ENCODE peak calls at places on chromosomes 13 and 19, in seven cellular contexts. One of them, this sample, is unnamed.

GRCh38 chr13:46160474-46161066 is 21.4 kb downstream of the LCP1 start:
- DNase-seq in cardiac muscle cell: peak; percentile 45
- DNase-seq in naive thymus-derived CD4-positive, alpha-beta T cell: no peak
- DNase-seq in suprapubic skin: no peak
- DNase-seq in IMR-90: peak; percentile 54
- DNase-seq in neural progenitor cell: peak; percentile 53
- DNase-seq in psoas muscle: no peak
- DNase-seq in this sample: no peak

GRCh38 chr19:57406516-57407123 is 4.3 kb upstream of the ZNF17 start:
- DNase-seq in IMR-90: peak; percentile 45
- DNase-seq in naive thymus-derived CD4-positive, alpha-beta T cell: peak; percentile 37
- DNase-seq in cardiac muscle cell: peak; percentile 84
- DNase-seq in suprapubic skin: no peak
- DNase-seq in neural progenitor cell: peak; percentile 85
- DNase-seq in psoas muscle: peak; percentile 62
- DNase-seq in this sample: peak; percentile 45

GRCh38 chr19:40225440-40226305 is 816 bp downstream of the CCNP start:
- DNase-seq in psoas muscle: no peak
- DNase-seq in neural progenitor cell: no peak
- DNase-seq in cardiac muscle cell: no peak
- DNase-seq in IMR-90: peak; percentile 37
- DNase-seq in naive thymus-derived CD4-positive, alpha-beta T cell: no peak
- DNase-seq in suprapubic skin: no peak
- DNase-seq in this sample: no peak

GRCh38 chr13:98990701-98991100 is 12.8 kb upstream of the DOCK9 start:
- DNase-seq in neural progenitor cell: no peak
- DNase-seq in IMR-90: no peak
- DNase-seq in psoas muscle: no peak
- DNase-seq in naive thymus-derived CD4-positive, alpha-beta T cell: no peak
- DNase-seq in cardiac muscle cell: no peak
- DNase-seq in suprapubic skin: no peak
- DNase-seq in this sample: no peak

GRCh38 chr19:42197375-42197817 is 20.1 kb downstream of the DEDD2 start:
- DNase-seq in neural progenitor cell: no peak
- DNase-seq in cardiac muscle cell: no peak
- DNase-seq in IMR-90: no peak
- DNase-seq in psoas muscle: no peak
- DNase-seq in suprapubic skin: no peak
- DNase-seq in naive thymus-derived CD4-positive, alpha-beta T cell: no peak
- DNase-seq in this sample: no peak

GRCh38 chr13:45373116-45373606 is 32.2 kb upstream of the TPT1 start:
- DNase-seq in suprapubic skin: no peak
- DNase-seq in naive thymus-derived CD4-positive, alpha-beta T cell: no peak
- DNase-seq in IMR-90: no peak
- DNase-seq in psoas muscle: no peak
- DNase-seq in cardiac muscle cell: no peak
- DNase-seq in neural progenitor cell: no peak
- DNase-seq in this sample: no peak

GRCh38 chr13:39406688-39407087 is 196.3 kb downstream of the LHFPL6 start:
- DNase-seq in neural progenitor cell: no peak
- DNase-seq in suprapubic skin: no peak
- DNase-seq in IMR-90: no peak
- DNase-seq in cardiac muscle cell: no peak
- DNase-seq in psoas muscle: no peak
- DNase-seq in naive thymus-derived CD4-positive, alpha-beta T cell: no peak
- DNase-seq in this sample: no peak

GRCh38 chr13:97302611-97303010 is 80.5 kb downstream of the MBNL2 start:
- DNase-seq in cardiac muscle cell: no peak
- DNase-seq in neural progenitor cell: no peak
- DNase-seq in naive thymus-derived CD4-positive, alpha-beta T cell: no peak
- DNase-seq in suprapubic skin: no peak
- DNase-seq in IMR-90: no peak
- DNase-seq in psoas muscle: no peak
- DNase-seq in this sample: no peak

GRCh38 chr19:42076375-42076944 is 494 bp downstream of the ZNF574 start:
- DNase-seq in psoas muscle: peak; percentile 72
- DNase-seq in IMR-90: no peak
- DNase-seq in suprapubic skin: no peak
- DNase-seq in naive thymus-derived CD4-positive, alpha-beta T cell: no peak
- DNase-seq in neural progenitor cell: no peak
- DNase-seq in cardiac muscle cell: no peak
- DNase-seq in this sample: no peak

GRCh38 chr13:22220186-22221160 is 549.6 kb downstream of the FGF9 start:
- DNase-seq in cardiac muscle cell: no peak
- DNase-seq in psoas muscle: no peak
- DNase-seq in naive thymus-derived CD4-positive, alpha-beta T cell: no peak
- DNase-seq in suprapubic skin: no peak
- DNase-seq in neural progenitor cell: peak; percentile 73
- DNase-seq in IMR-90: no peak
- DNase-seq in this sample: no peak

GRCh38 chr19:2719910-2720776 is 1.0 kb downstream of the DIRAS1 start:
- DNase-seq in psoas muscle: no peak
- DNase-seq in naive thymus-derived CD4-positive, alpha-beta T cell: no peak
- DNase-seq in cardiac muscle cell: no peak
- DNase-seq in neural progenitor cell: peak; percentile 62
- DNase-seq in IMR-90: peak; percentile 40
- DNase-seq in suprapubic skin: no peak
- DNase-seq in this sample: peak; percentile 54
- H3K4me3 ChIP-seq in psoas muscle: peak overlapping the region; percentile 34
- H3K4me3 ChIP-seq in naive thymus-derived CD4-positive, alpha-beta T cell: no peak overlapping the region
- H3K4me3 ChIP-seq in cardiac muscle cell: peak overlapping the region; percentile 36
- H3K4me3 ChIP-seq in neural progenitor cell: peak overlapping the region; percentile 47
- H3K4me3 ChIP-seq in IMR-90: peak overlapping the region; percentile 52
- H3K4me3 ChIP-seq in suprapubic skin: peak overlapping the region; percentile 55
- H3K4me3 ChIP-seq in this sample: peak overlapping the region; percentile 54

GRCh38 chr19:15181394-15181793 is 19.4 kb downstream of the NOTCH3 start:
- DNase-seq in IMR-90: no peak
- DNase-seq in psoas muscle: no peak
- DNase-seq in cardiac muscle cell: no peak
- DNase-seq in neural progenitor cell: no peak
- DNase-seq in naive thymus-derived CD4-positive, alpha-beta T cell: no peak
- DNase-seq in suprapubic skin: no peak
- DNase-seq in this sample: no peak

GRCh38 chr19:15180451-15181390 is 20.1 kb downstream of the NOTCH3 start:
- DNase-seq in psoas muscle: peak; percentile 56
- DNase-seq in neural progenitor cell: peak; percentile 47
- DNase-seq in cardiac muscle cell: peak; percentile 43
- DNase-seq in IMR-90: no peak
- DNase-seq in suprapubic skin: no peak
- DNase-seq in naive thymus-derived CD4-positive, alpha-beta T cell: no peak
- DNase-seq in this sample: no peak

GRCh38 chr19:15177269-15178116 is 23.3 kb downstream of the NOTCH3 start:
- DNase-seq in suprapubic skin: no peak
- DNase-seq in naive thymus-derived CD4-positive, alpha-beta T cell: peak; percentile 88
- DNase-seq in cardiac muscle cell: peak; percentile 92
- DNase-seq in psoas muscle: peak; percentile 90
- DNase-seq in neural progenitor cell: peak; percentile 95
- DNase-seq in IMR-90: peak; percentile 64
- DNase-seq in this sample: peak; percentile 80

GRCh38 chr19:15175609-15176008 is 25.2 kb downstream of the NOTCH3 start:
- DNase-seq in neural progenitor cell: no peak
- DNase-seq in IMR-90: no peak
- DNase-seq in suprapubic skin: no peak
- DNase-seq in naive thymus-derived CD4-positive, alpha-beta T cell: no peak
- DNase-seq in psoas muscle: no peak
- DNase-seq in cardiac muscle cell: no peak
- DNase-seq in this sample: no peak

DNA sequence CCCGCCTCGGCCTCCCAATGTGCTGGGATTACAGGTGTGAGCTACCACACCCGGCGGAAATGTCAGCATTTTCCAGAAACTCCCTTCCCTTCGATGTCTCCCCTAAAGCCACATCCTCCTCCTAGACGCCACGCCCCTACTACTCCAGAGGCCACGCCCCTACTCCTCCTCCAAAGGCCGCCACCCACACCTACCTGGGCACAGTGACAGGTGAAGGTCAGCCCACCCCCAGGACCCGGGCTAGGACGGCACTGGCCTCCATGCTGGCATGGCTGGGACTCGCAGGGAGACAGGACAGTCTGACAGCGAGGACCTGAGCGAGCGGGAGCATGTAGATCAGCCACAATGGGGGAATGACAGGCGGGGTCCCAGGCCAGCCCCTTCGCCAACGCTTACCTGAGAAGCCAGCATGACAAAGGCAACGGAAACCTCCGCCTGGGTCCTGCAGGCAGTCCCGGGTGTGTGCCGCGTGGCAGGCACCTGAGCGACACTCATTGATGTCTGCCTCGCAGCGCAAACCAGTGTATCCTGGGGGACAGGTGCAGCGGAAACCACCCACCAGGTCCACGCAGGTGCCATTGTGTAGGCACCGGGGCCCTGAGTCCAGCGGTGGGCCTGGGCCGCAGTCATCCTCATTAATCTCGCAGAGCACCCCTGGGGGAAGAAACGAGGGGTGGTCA is 22.0 kb downstream of the NOTCH3 start:
- DNase-seq in naive thymus-derived CD4-positive, alpha-beta T cell: no peak
- DNase-seq in neural progenitor cell: no peak
- DNase-seq in cardiac muscle cell: no peak
- DNase-seq in suprapubic skin: no peak
- DNase-seq in psoas muscle: no peak
- DNase-seq in IMR-90: no peak
- DNase-seq in this sample: no peak
- H3K36me3 ChIP-seq in naive thymus-derived CD4-positive, alpha-beta T cell: no peaks in the 10 kb centered on the region
- H3K36me3 ChIP-seq in neural progenitor cell: peaks cover 3% of the 10 kb centered on the region
- H3K36me3 ChIP-seq in cardiac muscle cell: peaks cover 20% of the 10 kb centered on the region
- H3K36me3 ChIP-seq in suprapubic skin: peaks cover 35% of the 10 kb centered on the region
- H3K36me3 ChIP-seq in psoas muscle: no peaks in the 10 kb centered on the region
- H3K36me3 ChIP-seq in IMR-90: peaks cover 49% of the 10 kb centered on the region
- H3K36me3 ChIP-seq in this sample: no peaks in the 10 kb centered on the region

DNA sequence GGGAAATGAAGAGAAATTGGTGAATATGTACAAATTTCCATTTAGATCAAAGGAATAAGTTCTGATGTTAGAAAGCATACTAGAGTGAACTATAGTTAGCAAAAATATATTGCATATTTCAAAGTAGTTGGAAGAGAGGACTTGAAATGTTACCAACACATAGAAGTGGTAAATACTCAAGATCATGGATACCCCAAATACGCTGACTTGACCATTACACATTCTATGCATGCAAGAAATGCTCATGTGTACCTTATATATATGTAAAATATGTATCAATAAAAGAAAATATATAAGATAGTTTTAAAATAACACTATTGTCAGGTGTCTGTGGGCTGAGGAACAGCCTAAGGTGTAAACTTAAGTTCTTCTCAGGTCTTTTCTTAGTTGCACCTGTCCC is 14.6 kb upstream of the ZNF491 start:
- DNase-seq in psoas muscle: no peak
- DNase-seq in IMR-90: no peak
- DNase-seq in suprapubic skin: no peak
- DNase-seq in cardiac muscle cell: no peak
- DNase-seq in naive thymus-derived CD4-positive, alpha-beta T cell: no peak
- DNase-seq in neural progenitor cell: no peak
- DNase-seq in this sample: no peak
- H3K9me3 ChIP-seq in psoas muscle: peaks cover 93% of the 10 kb centered on the region
- H3K9me3 ChIP-seq in IMR-90: peaks cover 75% of the 10 kb centered on the region
- H3K9me3 ChIP-seq in suprapubic skin: peaks cover 30% of the 10 kb centered on the region
- H3K9me3 ChIP-seq in cardiac muscle cell: peaks cover 4% of the 10 kb centered on the region
- H3K9me3 ChIP-seq in naive thymus-derived CD4-positive, alpha-beta T cell: peaks cover 89% of the 10 kb centered on the region
- H3K9me3 ChIP-seq in neural progenitor cell: peaks cover 33% of the 10 kb centered on the region
- H3K9me3 ChIP-seq in this sample: peaks cover 90% of the 10 kb centered on the region

DNA sequence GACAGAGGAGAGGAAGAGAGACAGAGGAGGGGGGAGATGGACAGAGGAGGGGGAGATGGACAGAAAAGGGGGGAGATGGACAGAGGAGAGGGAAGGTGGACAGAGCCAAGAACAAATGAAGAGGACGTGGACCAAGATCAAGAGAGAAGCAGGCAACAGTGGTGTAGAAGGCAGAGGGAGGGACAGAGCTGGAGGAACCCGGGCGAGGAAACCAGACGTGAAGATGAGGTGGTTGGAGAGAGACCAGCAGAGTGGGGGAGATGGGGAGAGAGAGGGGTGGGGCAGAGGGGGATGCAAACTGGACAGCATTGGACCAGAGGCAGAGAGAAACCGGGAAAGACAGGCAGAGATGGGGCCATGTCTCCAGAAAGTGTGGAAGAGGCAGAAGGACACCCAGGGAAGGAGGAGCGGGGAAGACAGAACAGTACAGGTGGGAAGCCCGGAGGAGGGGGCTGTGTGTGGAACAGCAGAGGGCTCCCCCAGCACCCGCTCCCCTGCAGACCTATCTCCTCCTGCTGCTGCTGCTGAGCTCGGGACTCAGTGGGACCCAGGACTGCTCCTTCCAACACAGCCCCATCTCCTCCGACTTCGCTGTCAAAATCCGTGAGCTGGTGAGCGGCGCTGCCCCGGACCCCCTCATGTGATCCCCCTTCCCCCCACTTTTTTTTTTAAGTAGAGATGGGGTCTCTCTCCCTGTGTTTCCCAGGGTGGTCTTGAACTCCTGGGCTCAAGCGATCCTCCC is 1.3 kb downstream of the FLT3LG start:
- DNase-seq in neural progenitor cell: no peak
- DNase-seq in psoas muscle: no peak
- DNase-seq in IMR-90: no peak
- DNase-seq in naive thymus-derived CD4-positive, alpha-beta T cell: no peak
- DNase-seq in suprapubic skin: no peak
- DNase-seq in cardiac muscle cell: no peak
- DNase-seq in this sample: no peak
- H3K4me3 ChIP-seq in neural progenitor cell: no peak overlapping the region
- H3K4me3 ChIP-seq in psoas muscle: no peak overlapping the region
- H3K4me3 ChIP-seq in IMR-90: no peak overlapping the region
- H3K4me3 ChIP-seq in naive thymus-derived CD4-positive, alpha-beta T cell: peak overlapping the region; percentile 87
- H3K4me3 ChIP-seq in suprapubic skin: peak overlapping the region; percentile 63
- H3K4me3 ChIP-seq in cardiac muscle cell: no peak overlapping the region
- H3K4me3 ChIP-seq in this sample: no peak overlapping the region

GRCh38 chr19:11225172-11225571 is 14.2 kb upstream of the ANGPTL8 start:
- DNase-seq in neural progenitor cell: no peak
- DNase-seq in psoas muscle: peak; percentile 67
- DNase-seq in IMR-90: no peak
- DNase-seq in suprapubic skin: no peak
- DNase-seq in naive thymus-derived CD4-positive, alpha-beta T cell: no peak
- DNase-seq in cardiac muscle cell: no peak
- DNase-seq in this sample: no peak

GRCh38 chr19:11224429-11224828 is 15.0 kb upstream of the ANGPTL8 start:
- DNase-seq in suprapubic skin: no peak
- DNase-seq in IMR-90: no peak
- DNase-seq in psoas muscle: no peak
- DNase-seq in neural progenitor cell: no peak
- DNase-seq in naive thymus-derived CD4-positive, alpha-beta T cell: no peak
- DNase-seq in cardiac muscle cell: no peak
- DNase-seq in this sample: no peak

GRCh38 chr19:11225815-11226214 is 13.6 kb upstream of the ANGPTL8 start:
- DNase-seq in psoas muscle: no peak
- DNase-seq in suprapubic skin: no peak
- DNase-seq in neural progenitor cell: no peak
- DNase-seq in cardiac muscle cell: no peak
- DNase-seq in IMR-90: no peak
- DNase-seq in naive thymus-derived CD4-positive, alpha-beta T cell: no peak
- DNase-seq in this sample: no peak

GRCh38 chr19:11221082-11221598 is 18.3 kb upstream of the ANGPTL8 start:
- DNase-seq in neural progenitor cell: no peak
- DNase-seq in cardiac muscle cell: no peak
- DNase-seq in naive thymus-derived CD4-positive, alpha-beta T cell: no peak
- DNase-seq in IMR-90: no peak
- DNase-seq in suprapubic skin: no peak
- DNase-seq in psoas muscle: no peak
- DNase-seq in this sample: no peak

DNA sequence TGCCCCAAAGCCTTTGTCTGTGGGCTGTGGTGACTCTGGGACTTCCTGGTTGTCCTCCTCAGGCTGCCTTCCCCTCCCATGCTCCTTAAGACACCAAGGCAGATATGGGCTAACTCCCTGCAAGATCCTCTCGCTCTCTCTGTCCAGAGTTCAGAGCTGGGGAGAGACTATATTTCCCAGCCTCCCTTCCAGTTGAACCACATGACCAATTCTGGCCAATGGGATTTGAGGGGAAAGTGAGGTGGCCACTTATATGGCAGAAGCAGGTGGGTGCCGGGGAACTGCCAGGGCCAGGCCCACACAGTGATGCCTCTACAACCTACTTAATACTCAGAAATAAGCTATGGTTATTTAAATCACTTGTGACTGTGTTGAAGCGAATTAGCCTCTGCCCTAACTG is 16.2 kb upstream of the ANGPTL8 start:
- DNase-seq in naive thymus-derived CD4-positive, alpha-beta T cell: no peak
- DNase-seq in suprapubic skin: no peak
- DNase-seq in neural progenitor cell: no peak
- DNase-seq in IMR-90: no peak
- DNase-seq in cardiac muscle cell: no peak
- DNase-seq in psoas muscle: no peak
- DNase-seq in this sample: no peak
- H3K36me3 ChIP-seq in naive thymus-derived CD4-positive, alpha-beta T cell: no peaks in the 10 kb centered on the region
- H3K36me3 ChIP-seq in suprapubic skin: peaks cover 58% of the 10 kb centered on the region
- H3K36me3 ChIP-seq in neural progenitor cell: no peaks in the 10 kb centered on the region
- H3K36me3 ChIP-seq in IMR-90: peaks cover 31% of the 10 kb centered on the region
- H3K36me3 ChIP-seq in cardiac muscle cell: no peaks in the 10 kb centered on the region
- H3K36me3 ChIP-seq in psoas muscle: no peaks in the 10 kb centered on the region
- H3K36me3 ChIP-seq in this sample: peaks cover 18% of the 10 kb centered on the region